ENCODE peak calls at places on chromosomes 4 and X, in seven cellular contexts. M is stimulated activated CD8-positive, alpha-beta memory T cell treated with anti-CD3 and anti-CD28 coated beads, Interleukin-12 subunit alpha, Interleukin-12 subunit beta, amount 100 ng/mL, for 4 hours; O is NCI-H2081; A is LoVo; E is endothelial cell; Q is sciatic nerve; C is epithelial cell of prostate. J is an unnamed sample.
A peak's percentile ranks its signal among the peaks of the same experiment; 100 is the strongest.

GRCh38 chrX:140526138-140526537 is 21.3 kb upstream of the SOX3 start:
- DNase-seq in M (no peak), C (no peak), Q (no peak), A (no peak), E (no peak), O (no peak), J (no peak)

GRCh38 chr4:24880171-24880570 is 32.7 kb downstream of the CCDC149 start:
- DNase-seq in E (no peak), M (no peak), O (peak; percentile 4), Q (no peak), A (no peak), C (no peak), J (no peak)

GRCh38 chr4:687048-687974 is 1.6 kb downstream of the SLC49A3 start:
- DNase-seq in E (no peak), A (peak; percentile 77), M (no peak), O (no peak), Q (peak; percentile 87), C (no peak), J (no peak)

GRCh38 chrX:39974228-39974627 is 123.5 kb downstream of the BCOR start:
- DNase-seq in Q (no peak), E (peak; percentile 23), M (no peak), A (no peak), O (peak; percentile 10), C (no peak), J (no peak)

GRCh38 chrX:47285762-47286320 is 53.0 kb downstream of the USP11 start:
- DNase-seq in E (no peak), O (no peak), A (no peak), M (no peak), Q (no peak), C (no peak), J (no peak)

GRCh38 chrX:19811807-19812604 is 75.4 kb downstream of the SH3KBP1 start:
- DNase-seq in C (no peak), M (no peak), E (no peak), O (no peak), Q (no peak), A (no peak), J (no peak)

GRCh38 chrX:123860506-123860840 is 620 bp downstream of the XIAP start:
- DNase-seq in O (no peak), C (no peak), Q (no peak), A (peak; percentile 32), M (no peak), E (no peak), J (no peak)

GRCh38 chr4:101501421-101501820 is 154.1 kb upstream of the PPP3CA start:
- DNase-seq in E (no peak), C (no peak), M (no peak), O (no peak), Q (no peak), A (no peak), J (no peak)

GRCh38 chr4:9970399-9971011 is 50.8 kb downstream of the SLC2A9 start:
- DNase-seq in M (no peak), C (no peak), A (no peak), Q (no peak), O (no peak), E (no peak), J (no peak)

GRCh38 chrX:48468693-48469691 is 1.1 kb downstream of the SLC38A5 start:
- DNase-seq in C (no peak), M (peak; percentile 17), A (no peak), E (no peak), O (no peak), Q (no peak), J (no peak)

GRCh38 chrX:100424012-100424411 is 13.9 kb upstream of the PCDH19 start:
- DNase-seq in M (no peak), C (no peak), Q (no peak), E (no peak), O (no peak), A (no peak), J (no peak)

GRCh38 chr4:3286335-3287175 is 6.3 kb upstream of the RGS12 start:
- DNase-seq in Q (peak; percentile 51), O (no peak), C (no peak), A (no peak), M (no peak), E (no peak), J (no peak)

GRCh38 chr4:81663368-81663767 is 191.7 kb upstream of the RASGEF1B start:
- DNase-seq in C (no peak), O (no peak), E (no peak), M (no peak), Q (no peak), A (no peak), J (no peak)

GRCh38 chr4:22190855-22191254 is 242.3 kb upstream of the KCNIP4 start:
- DNase-seq in A (no peak), Q (no peak), O (no peak), E (no peak), C (no peak), M (no peak), J (no peak)

GRCh38 chrX:10795721-10796120 is 175.3 kb upstream of the MID1 start:
- DNase-seq in E (no peak), Q (no peak), A (no peak), O (no peak), M (no peak), C (no peak), J (no peak)

GRCh38 chr4:176357359-176358082 is 37.8 kb downstream of the SPCS3 start:
- DNase-seq in A (no peak), O (no peak), Q (no peak), M (no peak), C (no peak), E (no peak), J (no peak)

GRCh38 chr4:164304240-164304639 is 449.7 kb upstream of the SMIM31 start:
- DNase-seq in Q (no peak), M (no peak), E (no peak), C (no peak), A (no peak), O (no peak), J (no peak)

GRCh38 chrX:85052207-85052606 is 48.5 kb downstream of the APOOL start:
- DNase-seq in Q (no peak), M (no peak), O (no peak), A (no peak), C (no peak), E (no peak), J (no peak)

GRCh38 chrX:134377537-134377936 is 82.4 kb upstream of the HPRT1 start:
- DNase-seq in Q (no peak), O (peak; percentile 20), E (no peak), C (no peak), A (no peak), M (no peak), J (no peak)

GRCh38 chr4:137647375-137647774 is 115.1 kb upstream of the PCDH18 start:
- DNase-seq in A (no peak), C (no peak), Q (no peak), O (no peak), E (no peak), M (no peak), J (no peak)

GRCh38 chr4:26372525-26373172 is 51.8 kb downstream of the RBPJ start:
- DNase-seq in M (peak; percentile 4), Q (no peak), O (peak; percentile 72), A (peak; percentile 30), C (peak; percentile 16), E (no peak), J (no peak)

GRCh38 chrX:37504991-37505390 is 66.5 kb upstream of the LANCL3 start:
- DNase-seq in O (no peak), C (no peak), A (no peak), E (no peak), M (no peak), Q (no peak), J (no peak)

GRCh38 chr4:99885063-99885664 is 9.1 kb downstream of the LAMTOR3 start:
- DNase-seq in O (peak; percentile 20), E (peak; percentile 17), Q (no peak), M (no peak), A (peak; percentile 12), C (no peak), J (no peak)

GRCh38 chrX:56564921-56565861 is 1.8 kb downstream of the UBQLN2 start:
- DNase-seq in M (no peak), E (no peak), C (no peak), O (peak; percentile 25), A (no peak), Q (no peak), J (peak; percentile 2)

GRCh38 chr4:123421227-123421941 is 24.8 kb downstream of the SPRY1 start:
- DNase-seq in A (no peak), Q (no peak), M (no peak), E (no peak), O (no peak), C (no peak), J (no peak)

GRCh38 chr4:3079694-3080123 is 5.2 kb downstream of the HTT start:
- DNase-seq in E (no peak), C (no peak), A (no peak), M (no peak), O (no peak), Q (no peak), J (no peak)

GRCh38 chr4:125434136-125434535 is 119.4 kb downstream of the FAT4 start:
- DNase-seq in O (no peak), M (no peak), E (no peak), C (no peak), Q (no peak), A (no peak), J (no peak)

GRCh38 chrX:9569875-9570274 is 105.0 kb downstream of the TBL1X start:
- DNase-seq in C (no peak), A (no peak), O (no peak), M (no peak), E (no peak), Q (no peak), J (no peak)

GRCh38 chr4:94515365-94515764 is 63.6 kb downstream of the PDLIM5 start:
- DNase-seq in M (no peak), A (no peak), O (no peak), E (no peak), C (no peak), Q (no peak), J (no peak)

GRCh38 chrX:143296521-143296920 is 220.8 kb downstream of the SPANXN3 start:
- DNase-seq in M (no peak), E (no peak), C (no peak), Q (no peak), O (peak; percentile 55), A (no peak), J (peak; percentile 21)

GRCh38 chrX:129984196-129984962 is 1.9 kb downstream of the BCORL1 start:
- DNase-seq in E (peak; percentile 42), Q (peak; percentile 66), C (no peak), O (no peak), M (no peak), A (peak; percentile 11), J (no peak)

J was measured in neuronal stem cell.